ENCODE peak calls at places on chromosomes 16 and 17, in seven cellular contexts. X is kidney epithelial cell, Y is brain microvascular endothelial cell, F is IMR-90, C is AG04449, R is stomach, K is vagina. S is an unnamed sample.

GRCh38 chr16:19844945-19845641 is 39.6 kb downstream of the GPRC5B start:
- DNase-seq in R (no peak), K (no peak), X (peak), F (peak), Y (peak), C (no peak), S (peak)

GRCh38 chr17:19321481-19322128 is 40.9 kb downstream of the B9D1 start:
- DNase-seq in F (no peak), Y (no peak), C (no peak), R (no peak), K (no peak), X (no peak), S (no peak)

GRCh38 chr16:19432429-19432828 is 14.7 kb downstream of the TMC5 start:
- DNase-seq in K (no peak), C (no peak), F (no peak), Y (no peak), X (peak), R (no peak), S (peak)

GRCh38 chr17:80836971-80837481 is 154.6 kb upstream of the CHMP6 start:
- DNase-seq in F (no peak), X (no peak), R (no peak), C (no peak), Y (no peak), K (no peak), S (no peak)

GRCh38 chr16:57764341-57765159 is 29.0 kb downstream of the KATNB1 start:
- DNase-seq in K (no peak), F (peak), X (peak), C (peak), Y (peak), R (no peak), S (peak)

GRCh38 chr16:76942089-76942488 is 248.9 kb upstream of the MON1B start:
- DNase-seq in K (no peak), Y (no peak), R (no peak), X (no peak), F (no peak), C (no peak), S (no peak)

GRCh38 chr16:1903845-1904820 is 14.1 kb downstream of the HS3ST6 start:
- DNase-seq in F (no peak), K (peak), C (no peak), R (no peak), Y (no peak), X (no peak), S (peak)

GRCh38 chr16:86353185-86353584 is 157.1 kb upstream of the FOXF1 start:
- DNase-seq in K (no peak), Y (no peak), R (no peak), X (no peak), F (peak), C (no peak), S (no peak)

GRCh38 chr17:61381537-61381936 is 18.1 kb upstream of the TBX2 start:
- DNase-seq in K (no peak), C (no peak), X (no peak), F (no peak), Y (no peak), R (no peak), S (no peak)

GRCh38 chr17:36443777-36444176 is 42.7 kb upstream of the ZNHIT3 start:
- DNase-seq in F (no peak), C (no peak), R (no peak), X (no peak), Y (no peak), K (no peak), S (no peak)

GRCh38 chr17:70597774-70598173 is 428.4 kb downstream of the KCNJ2 start:
- DNase-seq in K (no peak), F (no peak), R (no peak), X (no peak), C (no peak), Y (no peak), S (no peak)

GRCh38 chr16:67246081-67246944 is 968 bp downstream of the FHOD1 start:
- DNase-seq in K (no peak), F (peak), X (no peak), C (peak), R (peak), Y (peak), S (peak)

GRCh38 chr17:79646721-79647455 is 36.0 kb upstream of the RBFOX3 start:
- DNase-seq in C (no peak), K (peak), R (peak), F (no peak), X (no peak), Y (no peak), S (no peak)

GRCh38 chr16:68267612-68268405 is 3.5 kb downstream of the SLC7A6 start:
- DNase-seq in Y (no peak), X (no peak), K (no peak), C (no peak), F (no peak), R (no peak), S (no peak)

GRCh38 chr16:68269793-68270192 is 5.5 kb downstream of the SLC7A6 start:
- DNase-seq in X (no peak), Y (no peak), R (no peak), F (no peak), C (no peak), K (no peak), S (no peak)

GRCh38 chr16:68263559-68264127 is 683 bp upstream of the SLC7A6 start:
- DNase-seq in K (no peak), C (no peak), X (no peak), F (no peak), Y (no peak), R (no peak), S (no peak)

GRCh38 chr16:68264128-68265077 is at the start of gene SLC7A6:
- DNase-seq in Y (peak), R (peak), K (no peak), F (peak), X (no peak), C (no peak), S (peak)

DNA sequence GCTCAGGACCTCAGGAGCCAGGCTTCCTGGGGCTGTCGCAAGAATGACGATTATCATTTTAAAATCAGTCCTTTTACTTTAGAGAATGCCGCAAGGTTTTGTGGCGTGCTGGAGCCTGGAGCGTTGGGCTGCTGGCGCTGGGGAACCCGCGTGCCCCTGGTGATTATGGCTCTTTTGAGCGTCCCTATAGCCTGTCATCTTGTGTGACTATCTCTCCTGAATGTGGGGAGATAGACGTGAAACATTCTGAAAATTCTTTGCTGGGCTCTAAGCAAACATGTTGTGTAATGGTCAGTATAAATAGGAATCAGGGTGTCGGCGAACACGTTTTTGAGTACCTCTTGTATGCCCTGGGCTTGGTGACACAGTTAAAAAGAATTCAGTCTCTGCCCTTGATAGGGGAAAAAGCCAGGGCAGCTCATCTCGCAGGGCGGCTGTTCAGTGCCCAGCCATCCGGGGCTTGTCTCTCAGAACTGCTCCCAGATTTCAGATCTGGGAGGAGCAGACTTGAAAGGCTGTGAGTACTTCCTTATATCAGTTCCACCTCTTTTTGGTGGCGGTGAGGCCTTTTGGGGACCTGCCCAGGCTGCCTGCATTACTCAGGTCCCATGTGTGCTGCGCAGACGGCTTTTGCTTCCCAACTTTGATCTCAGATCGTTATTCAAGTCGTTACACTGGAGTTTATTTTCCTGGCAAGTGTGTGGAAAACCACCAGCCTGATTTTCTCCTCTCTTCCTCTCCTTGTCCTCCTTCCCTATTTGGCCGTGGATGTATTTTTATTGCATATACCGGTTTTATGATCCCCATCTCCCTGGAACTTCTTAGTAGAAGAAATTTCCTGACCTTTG is 976 bp downstream of the SLC7A6 start:
- DNase-seq in R (peak), Y (peak), F (peak), X (peak), C (peak), K (no peak), S (peak)
- TF ChIP-seq CTCF in R (no peak), Y (no peak), F (no peak), X (no peak), C (no peak), K (no peak), S (no peak)

GRCh38 chr17:57044976-57045867 is 39.8 kb upstream of the AKAP1 start:
- DNase-seq in R (no peak), X (no peak), Y (no peak), F (no peak), K (no peak), C (no peak), S (no peak)
- H3K4me3 ChIP-seq in R (peak), X (peak), Y (peak), F (peak), K (peak), C (peak), S (no peak)

GRCh38 chr16:3152273-3153076 is 17.6 kb downstream of the ZNF213 start:
- DNase-seq in R (peak), X (peak), C (peak), F (peak), K (no peak), Y (peak), S (peak)
- TF ChIP-seq CTCF in R (no peak), X (peak), C (peak), F (peak), K (no peak), Y (peak), S (peak)

DNA sequence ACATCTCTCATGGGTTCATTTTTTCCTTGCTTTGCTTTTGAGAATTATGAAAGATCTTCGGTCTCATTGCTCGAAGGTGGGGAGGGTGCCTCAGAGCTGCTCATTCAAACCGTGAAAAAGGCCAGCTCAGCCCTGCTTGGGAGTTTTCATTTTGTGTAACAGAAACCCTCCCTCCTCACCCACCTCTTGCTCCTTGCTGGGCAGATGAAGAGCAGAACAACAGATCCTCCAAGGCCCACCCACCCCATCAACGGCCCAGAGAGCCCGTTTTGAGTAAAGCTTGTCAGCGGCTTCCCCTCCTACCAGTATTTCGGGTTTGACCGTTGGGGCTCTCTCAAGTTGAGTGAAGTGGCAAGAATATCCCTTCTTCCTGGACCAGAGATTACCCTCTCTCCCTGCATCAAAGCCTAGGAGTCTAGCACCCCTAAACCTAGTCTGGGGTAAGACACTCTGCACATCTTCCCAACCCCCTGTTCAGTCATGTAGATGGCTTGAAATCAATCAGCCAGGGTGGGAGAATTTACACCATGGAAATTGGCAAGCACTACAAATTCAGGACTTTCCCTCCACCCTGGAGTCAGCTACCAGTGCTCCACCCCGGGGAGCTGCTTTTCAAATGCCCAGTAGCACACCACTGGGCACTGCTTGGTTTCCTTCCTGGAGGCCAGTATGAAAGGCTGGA is 1.8 kb downstream of the CCR7 start:
- DNase-seq in X (no peak), Y (no peak), K (no peak), R (peak), C (no peak), F (no peak), S (no peak)
- H3K4me3 ChIP-seq in X (no peak), Y (no peak), K (no peak), R (no peak), C (no peak), F (no peak), S (no peak)